ENCODE peak calls at places on chromosomes 7 and 10, in six cellular contexts. Q, R, H, V, S and Y are unnamed samples.

GRCh38 chr10:69375307-69376151 is 41.2 kb downstream of the TACR2 start:
- DNase-seq in S (no peak), Q (peak), V (peak), H (no peak), R (peak), Y (no peak)

GRCh38 chr10:49645417-49646255 is 31.8 kb downstream of the CHAT start:
- DNase-seq in S (no peak), Q (no peak), R (no peak), V (no peak), H (no peak), Y (no peak)

GRCh38 chr10:1938317-1938716 is 201.0 kb upstream of the ADARB2 start:
- DNase-seq in V (peak), S (peak), Q (no peak), H (peak), R (no peak), Y (no peak)

GRCh38 chr10:119608316-119609155 is 11.8 kb upstream of the TIAL1 start:
- DNase-seq in R (peak), H (peak), S (peak), Q (peak), V (peak), Y (no peak)

GRCh38 chr7:119197872-119198527 is 973.5 kb downstream of the ANKRD7 start:
- DNase-seq in H (no peak), R (peak), S (no peak), Q (no peak), V (peak), Y (no peak)

GRCh38 chr7:28190077-28190476 is 9.5 kb upstream of the JAZF1 start:
- DNase-seq in R (no peak), S (no peak), H (no peak), Q (no peak), V (no peak), Y (no peak)

GRCh38 chr10:62554632-62555199 is 180.5 kb downstream of the ZNF365 start:
- DNase-seq in V (peak), Q (no peak), H (no peak), R (peak), S (no peak), Y (no peak)

GRCh38 chr10:28897617-28898464 is 220.5 kb downstream of the BAMBI start:
- DNase-seq in Q (no peak), S (no peak), V (peak), H (no peak), R (no peak), Y (no peak)

GRCh38 chr7:134778941-134779740 is at the start of gene CALD1:
- DNase-seq in H (no peak), V (peak), S (no peak), R (peak), Q (peak), Y (peak)

GRCh38 chr7:98189559-98189958 is 21.7 kb upstream of the BHLHA15 start:
- DNase-seq in H (no peak), V (no peak), S (no peak), Q (no peak), R (no peak), Y (no peak)

GRCh38 chr10:51228714-51229100 is 154.4 kb downstream of the PRKG1 start:
- DNase-seq in V (peak), S (no peak), R (no peak), Q (no peak), H (no peak), Y (no peak)

GRCh38 chr7:101902680-101903504 is 85.5 kb downstream of the CUX1 start:
- DNase-seq in R (no peak), Q (no peak), H (no peak), S (no peak), V (no peak), Y (no peak)

GRCh38 chr10:3805791-3806381 is 20.9 kb upstream of the KLF6 start:
- DNase-seq in Q (no peak), H (no peak), R (peak), V (no peak), S (peak), Y (no peak)

GRCh38 chr7:22633286-22633953 is 93.6 kb upstream of the IL6 start:
- DNase-seq in R (no peak), S (no peak), H (no peak), V (no peak), Q (no peak), Y (no peak)

GRCh38 chr7:35576037-35576573 is 118.8 kb downstream of the HERPUD2 start:
- DNase-seq in Q (no peak), V (no peak), R (no peak), S (no peak), H (no peak), Y (no peak)

GRCh38 chr7:11636274-11636673 is 195.7 kb downstream of the THSD7A start:
- DNase-seq in R (no peak), V (no peak), Q (no peak), H (no peak), S (no peak), Y (no peak)